ENCODE peak calls at places on chromosome 18, in four cellular contexts. One of them, this sample, is unnamed.

GRCh38 chr18:9135081-9135911 is 1.3 kb upstream of the ANKRD12 start:
- DNase-seq in AG08395: no peak
- DNase-seq in NCI-H510A: no peak
- DNase-seq in kidney epithelial cell: no peak
- DNase-seq in this sample: no peak

GRCh38 chr18:77970814-77971213 is 721.2 kb downstream of the GALR1 start:
- DNase-seq in kidney epithelial cell: no peak
- DNase-seq in NCI-H510A: no peak
- DNase-seq in AG08395: no peak
- DNase-seq in this sample: no peak

GRCh38 chr18:35378206-35378795 is 1.2 kb upstream of the ZNF396 start:
- DNase-seq in NCI-H510A: no peak
- DNase-seq in AG08395: no peak
- DNase-seq in kidney epithelial cell: no peak
- DNase-seq in this sample: no peak

GRCh38 chr18:22169011-22169888 is at the start of gene GATA6:
- DNase-seq in AG08395: peak; percentile 83
- DNase-seq in NCI-H510A: no peak
- DNase-seq in kidney epithelial cell: peak; percentile 57
- DNase-seq in this sample: peak; percentile 77

GRCh38 chr18:73842795-73843394 is 304.7 kb downstream of the FBXO15 start:
- DNase-seq in kidney epithelial cell: no peak
- DNase-seq in AG08395: peak; percentile 39
- DNase-seq in NCI-H510A: peak; percentile 7
- DNase-seq in this sample: peak; percentile 71

GRCh38 chr18:64992654-64993053 is 758.2 kb upstream of the CDH7 start:
- DNase-seq in kidney epithelial cell: no peak
- DNase-seq in AG08395: no peak
- DNase-seq in NCI-H510A: no peak
- DNase-seq in this sample: no peak

GRCh38 chr18:40577255-40577654 is 1377.8 kb upstream of the PIK3C3 start:
- DNase-seq in AG08395: no peak
- DNase-seq in kidney epithelial cell: no peak
- DNase-seq in NCI-H510A: no peak
- DNase-seq in this sample: no peak

GRCh38 chr18:984004-984403 is 79.3 kb downstream of the ADCYAP1 start:
- DNase-seq in kidney epithelial cell: no peak
- DNase-seq in NCI-H510A: peak; percentile 28
- DNase-seq in AG08395: no peak
- DNase-seq in this sample: no peak

GRCh38 chr18:55699233-55699765 is 111.3 kb upstream of the TCF4 start:
- DNase-seq in NCI-H510A: no peak
- DNase-seq in kidney epithelial cell: no peak
- DNase-seq in AG08395: no peak
- DNase-seq in this sample: no peak

GRCh38 chr18:33666915-33667314 is 88.9 kb downstream of the ASXL3 start:
- DNase-seq in NCI-H510A: no peak
- DNase-seq in kidney epithelial cell: no peak
- DNase-seq in AG08395: no peak
- DNase-seq in this sample: no peak

GRCh38 chr18:57469884-57470283 is 34.7 kb downstream of the ONECUT2 start:
- DNase-seq in AG08395: no peak
- DNase-seq in kidney epithelial cell: no peak
- DNase-seq in NCI-H510A: no peak
- DNase-seq in this sample: no peak

GRCh38 chr18:14285053-14285452 is 152.8 kb upstream of the ZNF519 start:
- DNase-seq in kidney epithelial cell: no peak
- DNase-seq in NCI-H510A: no peak
- DNase-seq in AG08395: no peak
- DNase-seq in this sample: no peak

GRCh38 chr18:45997689-45998088 is 30.6 kb upstream of the EPG5 start:
- DNase-seq in kidney epithelial cell: no peak
- DNase-seq in AG08395: no peak
- DNase-seq in NCI-H510A: no peak
- DNase-seq in this sample: no peak

GRCh38 chr18:9016819-9017169 is 85.7 kb upstream of the NDUFV2 start:
- DNase-seq in AG08395: no peak
- DNase-seq in kidney epithelial cell: no peak
- DNase-seq in NCI-H510A: no peak
- DNase-seq in this sample: no peak

GRCh38 chr18:49174478-49174877 is 223.7 kb upstream of the SMAD7 start:
- DNase-seq in NCI-H510A: no peak
- DNase-seq in kidney epithelial cell: no peak
- DNase-seq in AG08395: peak; percentile 76
- DNase-seq in this sample: no peak